ENCODE peak calls at places on chromosome 20, in nine cellular contexts. A is body of pancreas; K is NCI-H1694; Z is KG1; E is Caki2; O is naive thymus-derived CD4-positive, alpha-beta T cell; V is activated gamma-delta T cell treated with Interleukin-2 at 50 U/mL for 16 hours; C is Peyer's patch; T is osteocyte. Y is an unnamed sample.

GRCh38 chr20:52305843-52306242 is 114.3 kb upstream of the ZFP64 start:
- DNase-seq in A (no peak), K (no peak), Z (no peak), E (no peak), O (no peak), V (peak), C (no peak), T (no peak), Y (no peak)

GRCh38 chr20:43766395-43766794 is 39.6 kb upstream of the GTSF1L start:
- DNase-seq in A (no peak), K (no peak), Z (no peak), E (no peak), O (no peak), V (no peak), C (no peak), T (no peak), Y (peak)

GRCh38 chr20:22905667-22906066 is 129.4 kb upstream of the SSTR4 start:
- DNase-seq in A (no peak), K (no peak), Z (no peak), E (no peak), O (no peak), V (no peak), C (no peak), T (no peak), Y (no peak)

GRCh38 chr20:5482791-5483190 is 166.0 kb upstream of the PROKR2 start:
- DNase-seq in A (no peak), K (no peak), Z (no peak), E (no peak), O (no peak), V (no peak), C (no peak), T (no peak), Y (no peak)

GRCh38 chr20:62774762-62775161 is 21.5 kb upstream of the MRGBP start:
- DNase-seq in A (no peak), K (no peak), Z (no peak), E (no peak), O (no peak), V (no peak), C (no peak), T (no peak), Y (no peak)

GRCh38 chr20:32678948-32679347 is 5.2 kb upstream of the C20orf203 start:
- DNase-seq in A (no peak), K (peak), Z (no peak), E (no peak), O (no peak), V (no peak), C (no peak), T (no peak), Y (peak)

GRCh38 chr20:17215167-17215566 is 11.7 kb upstream of the PCSK2 start:
- DNase-seq in A (no peak), K (no peak), Z (no peak), E (no peak), O (no peak), V (no peak), C (no peak), T (no peak), Y (no peak)

GRCh38 chr20:40763646-40764295 is 74.7 kb upstream of the MAFB start:
- DNase-seq in A (no peak), K (no peak), Z (no peak), E (no peak), O (no peak), V (no peak), C (no peak), T (no peak), Y (no peak)

GRCh38 chr20:48012401-48012974 is 227.2 kb upstream of the SULF2 start:
- DNase-seq in A (no peak), K (no peak), Z (no peak), E (peak), O (no peak), V (no peak), C (no peak), T (peak), Y (no peak)

GRCh38 chr20:53957421-53958172 is 112.8 kb downstream of the BCAS1 start:
- DNase-seq in A (no peak), K (no peak), Z (no peak), E (no peak), O (no peak), V (no peak), C (no peak), T (no peak), Y (no peak)

GRCh38 chr20:44309763-44310663 is 989 bp downstream of the FITM2 start:
- DNase-seq in A (no peak), K (no peak), Z (peak), E (peak), O (no peak), V (no peak), C (no peak), T (no peak), Y (no peak)

GRCh38 chr20:52941803-52942202 is 30.4 kb upstream of the TSHZ2 start:
- DNase-seq in A (no peak), K (peak), Z (no peak), E (no peak), O (no peak), V (no peak), C (no peak), T (no peak), Y (no peak)

GRCh38 chr20:40336034-40336433 is 353.0 kb downstream of the MAFB start:
- DNase-seq in A (no peak), K (no peak), Z (no peak), E (no peak), O (no peak), V (no peak), C (no peak), T (no peak), Y (no peak)

GRCh38 chr20:62045118-62045517 is 20.6 kb downstream of the TAF4 start:
- DNase-seq in A (no peak), K (no peak), Z (no peak), E (no peak), O (no peak), V (no peak), C (no peak), T (no peak), Y (no peak)

GRCh38 chr20:61875221-61875885 is 190.3 kb downstream of the TAF4 start:
- DNase-seq in A (no peak), K (no peak), Z (no peak), E (no peak), O (no peak), V (no peak), C (no peak), T (no peak), Y (no peak)

GRCh38 chr20:62209850-62210495 is 10.1 kb downstream of the HRH3 start:
- DNase-seq in A (no peak), K (no peak), Z (no peak), E (no peak), O (no peak), V (no peak), C (no peak), T (no peak), Y (no peak)

GRCh38 chr20:15673206-15673605 is 900.0 kb downstream of the KIF16B start:
- DNase-seq in A (no peak), K (no peak), Z (no peak), E (peak), O (no peak), V (no peak), C (no peak), T (no peak), Y (no peak)

GRCh38 chr20:9515761-9516657 is 1.6 kb downstream of the LAMP5 start:
- DNase-seq in A (no peak), K (no peak), Z (no peak), E (no peak), O (no peak), V (no peak), C (no peak), T (no peak), Y (peak)

GRCh38 chr20:31869942-31870702 is at the start of the genes DUSP15 and TTLL9:
- DNase-seq in A (peak), K (no peak), Z (no peak), E (peak), O (no peak), V (no peak), C (no peak), T (no peak), Y (no peak)

GRCh38 chr20:38434770-38435554 is at the start of gene SNHG17:
- DNase-seq in A (peak), K (peak), Z (peak), E (peak), O (peak), V (peak), C (peak), T (peak), Y (peak)

GRCh38 chr20:37755665-37756064 is 61.8 kb downstream of the CTNNBL1 start:
- DNase-seq in A (no peak), K (no peak), Z (no peak), E (no peak), O (no peak), V (no peak), C (no peak), T (no peak), Y (no peak)

GRCh38 chr20:63453029-63453523 is 19.4 kb downstream of the KCNQ2 start:
- DNase-seq in A (no peak), K (no peak), Z (no peak), E (no peak), O (no peak), V (peak), C (no peak), T (no peak), Y (no peak)

GRCh38 chr20:32792316-32792715 is 27.4 kb upstream of the MAPRE1 start:
- DNase-seq in A (no peak), K (no peak), Z (no peak), E (no peak), O (no peak), V (no peak), C (peak), T (no peak), Y (no peak)

GRCh38 chr20:53652090-53652858 is 58.6 kb upstream of the ZNF217 start:
- DNase-seq in A (no peak), K (no peak), Z (peak), E (no peak), O (no peak), V (no peak), C (no peak), T (no peak), Y (no peak)

GRCh38 chr20:48831702-48832422 is 4.1 kb upstream of the PREX1 start:
- DNase-seq in A (no peak), K (no peak), Z (no peak), E (peak), O (no peak), V (no peak), C (no peak), T (no peak), Y (no peak)

GRCh38 chr20:50484271-50484976 is 25.8 kb upstream of the PTPN1 start:
- DNase-seq in A (no peak), K (no peak), Z (no peak), E (no peak), O (no peak), V (no peak), C (no peak), T (no peak), Y (no peak)

GRCh38 chr20:31760457-31761240 is 21.6 kb downstream of the TPX2 start:
- DNase-seq in A (no peak), K (no peak), Z (no peak), E (no peak), O (no peak), V (no peak), C (no peak), T (no peak), Y (no peak)

GRCh38 chr20:9498322-9498721 is 16.1 kb upstream of the LAMP5 start:
- DNase-seq in A (no peak), K (no peak), Z (no peak), E (no peak), O (no peak), V (no peak), C (no peak), T (no peak), Y (no peak)

GRCh38 chr20:60586417-60587105 is 628.3 kb downstream of the CDH26 start:
- DNase-seq in A (no peak), K (no peak), Z (no peak), E (no peak), O (no peak), V (no peak), C (no peak), T (no peak), Y (no peak)

GRCh38 chr20:48926816-48927215 is 5.3 kb downstream of the ARFGEF2 start:
- DNase-seq in A (no peak), K (no peak), Z (no peak), E (no peak), O (no peak), V (no peak), C (no peak), T (no peak), Y (no peak)

GRCh38 chr20:2507875-2508630 is 662 bp downstream of the ZNF343 start:
- DNase-seq in A (peak), K (no peak), Z (no peak), E (no peak), O (no peak), V (no peak), C (no peak), T (no peak), Y (no peak)

GRCh38 chr20:62751551-62752150 is 43.0 kb downstream of the NTSR1 start:
- DNase-seq in A (no peak), K (no peak), Z (no peak), E (no peak), O (no peak), V (no peak), C (no peak), T (no peak), Y (no peak)

GRCh38 chr20:63441777-63442493 is 30.5 kb downstream of the KCNQ2 start:
- DNase-seq in A (peak), K (peak), Z (peak), E (peak), O (peak), V (peak), C (peak), T (no peak), Y (no peak)

GRCh38 chr20:35828434-35828833 is 56.6 kb downstream of the PHF20 start:
- DNase-seq in A (no peak), K (peak), Z (no peak), E (no peak), O (no peak), V (no peak), C (no peak), T (no peak), Y (peak)

GRCh38 chr20:24018796-24019195 is 30.2 kb upstream of the GGTLC1 start:
- DNase-seq in A (no peak), K (no peak), Z (no peak), E (no peak), O (no peak), V (no peak), C (no peak), T (no peak), Y (no peak)

GRCh38 chr20:34639755-34640222 is 37.1 kb downstream of the PIGU start:
- DNase-seq in A (peak), K (no peak), Z (no peak), E (no peak), O (no peak), V (no peak), C (no peak), T (no peak), Y (peak)

GRCh38 chr20:62356948-62357667 is 10.0 kb downstream of the LAMA5 start:
- DNase-seq in A (no peak), K (no peak), Z (no peak), E (peak), O (no peak), V (no peak), C (no peak), T (no peak), Y (no peak)

GRCh38 chr20:44780226-44780625 is 30.1 kb downstream of the RIMS4 start:
- DNase-seq in A (peak), K (no peak), Z (no peak), E (peak), O (no peak), V (peak), C (no peak), T (no peak), Y (peak)

GRCh38 chr20:916825-917224 is 691 bp upstream of the ANGPT4 start:
- DNase-seq in A (no peak), K (no peak), Z (no peak), E (no peak), O (no peak), V (no peak), C (no peak), T (no peak), Y (no peak)